ENCODE peak calls at places on chromosomes 4 and X, in nine cellular contexts. C is H1; Y is heart left ventricle; P is cardiac muscle cell; V is left lung; Q is CD8-positive, alpha-beta T cell; R is body of pancreas; T is neuronal stem cell; G is A549. F is an unnamed sample.

GRCh38 chr4:15244354-15244753 is 183.5 kb upstream of the C1QTNF7 start:
- DNase-seq in C (no peak), Y (no peak), P (no peak), V (no peak), Q (no peak), R (no peak), T (no peak), G (no peak), F (peak)

GRCh38 chr4:157012296-157012695 is 40.7 kb upstream of the PDGFC start:
- DNase-seq in C (no peak), Y (no peak), P (no peak), V (no peak), Q (no peak), R (no peak), T (no peak), G (no peak), F (no peak)

GRCh38 chr4:157978680-157979361 is 194.0 kb downstream of the GASK1B start:
- DNase-seq in C (peak), Y (peak), P (peak), V (no peak), Q (no peak), R (peak), T (peak), G (peak), F (no peak)

GRCh38 chr4:148962539-148963290 is 520.5 kb upstream of the NR3C2 start:
- DNase-seq in C (no peak), Y (no peak), P (no peak), V (no peak), Q (no peak), R (no peak), T (no peak), G (no peak), F (no peak)

GRCh38 chr4:69718376-69719293 is 41.8 kb downstream of the SULT1B1 start:
- DNase-seq in C (no peak), Y (no peak), P (no peak), V (no peak), Q (no peak), R (no peak), T (no peak), G (no peak), F (no peak)

GRCh38 chr4:147094228-147094627 is 148.6 kb upstream of the TTC29 start:
- DNase-seq in C (no peak), Y (no peak), P (peak), V (no peak), Q (no peak), R (no peak), T (no peak), G (no peak), F (no peak)

GRCh38 chrX:41381685-41382084 is 47.7 kb downstream of the DDX3X start:
- DNase-seq in C (peak), Y (peak), P (no peak), V (no peak), Q (no peak), R (no peak), T (no peak), G (peak), F (peak)

GRCh38 chrX:119999087-119999634 is 55.6 kb upstream of the NKAP start:
- DNase-seq in C (no peak), Y (no peak), P (no peak), V (no peak), Q (no peak), R (no peak), T (no peak), G (no peak), F (no peak)

GRCh38 chr4:180558427-180558826 is 1684.8 kb upstream of the TENM3 start:
- DNase-seq in C (no peak), Y (no peak), P (no peak), V (no peak), Q (no peak), R (no peak), T (no peak), G (no peak), F (no peak)

GRCh38 chr4:173182403-173182802 is 13.8 kb downstream of the GALNT7 start:
- DNase-seq in C (no peak), Y (no peak), P (no peak), V (no peak), Q (no peak), R (peak), T (no peak), G (no peak), F (peak)

GRCh38 chr4:145909331-145909730 is 29.3 kb downstream of the ZNF827 start:
- DNase-seq in C (peak), Y (peak), P (peak), V (no peak), Q (no peak), R (peak), T (peak), G (peak), F (peak)

GRCh38 chr4:145907827-145908226 is 30.8 kb downstream of the ZNF827 start:
- DNase-seq in C (no peak), Y (no peak), P (no peak), V (no peak), Q (no peak), R (no peak), T (no peak), G (no peak), F (no peak)

GRCh38 chr4:145907363-145907762 is 31.3 kb downstream of the ZNF827 start:
- DNase-seq in C (no peak), Y (no peak), P (no peak), V (no peak), Q (no peak), R (no peak), T (no peak), G (no peak), F (no peak)

GRCh38 chr4:145912391-145912790 is 26.2 kb downstream of the ZNF827 start:
- DNase-seq in C (no peak), Y (no peak), P (no peak), V (no peak), Q (no peak), R (no peak), T (no peak), G (no peak), F (no peak)

DNA sequence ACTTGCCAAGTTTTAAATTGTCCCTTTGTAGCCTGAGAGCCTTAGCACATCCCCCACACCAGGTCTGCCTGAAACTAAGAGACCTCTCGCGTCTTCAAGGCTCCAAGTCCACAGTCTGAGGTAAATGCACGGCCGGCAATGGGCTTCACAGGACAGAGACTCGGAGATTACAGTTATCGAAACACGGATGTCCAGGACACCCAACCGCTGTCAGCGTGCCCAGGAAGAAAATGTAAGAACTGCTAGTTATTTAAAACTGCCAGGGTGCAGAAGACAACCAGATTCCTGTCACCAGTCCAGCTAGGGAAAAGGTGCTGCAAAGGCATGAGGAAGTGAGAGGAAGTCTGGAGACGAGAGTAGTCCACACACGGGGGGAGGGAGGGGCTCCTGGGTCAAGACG is 28.9 kb downstream of the ZNF827 start:
- DNase-seq in C (no peak), Y (peak), P (no peak), V (no peak), Q (no peak), R (peak), T (no peak), G (peak), F (peak)
- H3K27ac ChIP-seq in C (no peak), Y (peak), P (peak), V (peak), Q (no peak), R (peak), T (no peak), G (peak), F (peak)

GRCh38 chrX:23667239-23668177 is at the start of gene PRDX4:
- DNase-seq in C (peak), Y (peak), P (peak), V (peak), Q (peak), R (peak), T (peak), G (peak), F (peak)
- H3K27ac ChIP-seq in C (peak), Y (peak), P (peak), V (peak), Q (peak), R (peak), T (no peak), G (peak), F (peak)

GRCh38 chr4:81839347-81840042 is 367.8 kb upstream of the RASGEF1B start:
- DNase-seq in C (no peak), Y (no peak), P (no peak), V (no peak), Q (no peak), R (no peak), T (no peak), G (no peak), F (no peak)
- H3K27ac ChIP-seq in C (no peak), Y (no peak), P (no peak), V (no peak), Q (no peak), R (no peak), T (no peak), G (no peak), F (no peak)

GRCh38 chrX:136179133-136179532 is 31.8 kb downstream of the FHL1 start:
- DNase-seq in C (no peak), Y (no peak), P (no peak), V (no peak), Q (no peak), R (no peak), T (no peak), G (no peak), F (no peak)
- H3K27ac ChIP-seq in C (no peak), Y (peak), P (no peak), V (no peak), Q (no peak), R (no peak), T (no peak), G (no peak), F (no peak)

GRCh38 chrX:34132028-34132427 is at the start of gene FAM47A:
- DNase-seq in C (no peak), Y (no peak), P (no peak), V (no peak), Q (no peak), R (no peak), T (no peak), G (no peak), F (no peak)
- H3K27ac ChIP-seq in C (no peak), Y (no peak), P (no peak), V (no peak), Q (no peak), R (no peak), T (no peak), G (no peak), F (no peak)

GRCh38 chr4:94453534-94453963 is 1.8 kb downstream of the PDLIM5 start:
- DNase-seq in C (no peak), Y (no peak), P (no peak), V (no peak), Q (no peak), R (no peak), T (no peak), G (no peak), F (no peak)
- H3K27ac ChIP-seq in C (no peak), Y (peak), P (peak), V (peak), Q (no peak), R (peak), T (no peak), G (peak), F (peak)

GRCh38 chr4:38078590-38079381 is 118.6 kb downstream of the PTTG2 start:
- DNase-seq in C (no peak), Y (no peak), P (no peak), V (no peak), Q (no peak), R (no peak), T (no peak), G (no peak), F (peak)

GRCh38 chr4:38080061-38080531 is 119.9 kb downstream of the PTTG2 start:
- DNase-seq in C (no peak), Y (no peak), P (no peak), V (no peak), Q (no peak), R (no peak), T (no peak), G (no peak), F (no peak)

GRCh38 chr4:38076153-38076669 is 116.0 kb downstream of the PTTG2 start:
- DNase-seq in C (no peak), Y (no peak), P (no peak), V (no peak), Q (no peak), R (no peak), T (no peak), G (no peak), F (no peak)

GRCh38 chr4:38075370-38076152 is 115.4 kb downstream of the PTTG2 start:
- DNase-seq in C (no peak), Y (no peak), P (no peak), V (no peak), Q (no peak), R (no peak), T (no peak), G (no peak), F (peak)

DNA sequence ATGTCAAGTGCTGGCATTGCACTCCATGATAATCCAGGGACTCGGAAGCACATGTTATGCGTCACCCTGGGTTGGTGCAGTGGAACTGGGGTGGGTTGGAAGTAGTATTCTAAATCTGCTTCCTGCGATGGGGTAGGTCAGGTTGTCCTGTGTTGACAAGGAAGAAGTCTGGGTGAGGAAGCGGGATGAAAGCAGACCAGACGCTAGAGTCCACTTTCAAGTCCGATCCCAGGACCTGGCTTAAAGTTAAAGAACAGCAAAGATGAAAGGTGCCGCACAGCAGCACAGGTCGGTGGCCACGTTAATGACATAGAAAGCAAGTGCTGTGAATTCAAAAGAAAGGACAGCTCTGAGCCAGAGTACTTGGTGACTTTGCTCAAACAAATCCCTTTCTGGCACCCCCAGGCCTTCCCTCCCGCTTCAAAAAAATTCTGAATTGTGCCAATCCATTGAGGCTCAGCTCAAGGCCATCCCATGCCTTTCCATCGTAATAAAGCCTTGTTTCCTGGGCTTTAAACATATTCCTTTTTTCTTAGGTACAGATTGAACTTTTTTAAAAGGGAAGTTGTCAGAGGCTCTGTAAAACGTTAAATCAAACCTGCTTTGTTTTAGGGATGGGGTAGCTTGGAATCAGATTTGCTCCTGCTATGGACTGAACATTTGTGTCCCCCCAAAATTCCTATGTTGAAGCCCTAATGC is 117.7 kb downstream of the PTTG2 start:
- DNase-seq in C (no peak), Y (no peak), P (no peak), V (no peak), Q (no peak), R (no peak), T (no peak), G (no peak), F (no peak)
- H3K27ac ChIP-seq in C (no peak), Y (peak), P (no peak), V (peak), Q (no peak), R (peak), T (no peak), G (peak), F (peak)

GRCh38 chr4:8224596-8225289 is 25.7 kb downstream of the SH3TC1 start:
- DNase-seq in C (no peak), Y (no peak), P (no peak), V (peak), Q (no peak), R (no peak), T (no peak), G (no peak), F (no peak)
- H3K27ac ChIP-seq in C (no peak), Y (no peak), P (no peak), V (no peak), Q (no peak), R (no peak), T (no peak), G (no peak), F (no peak)

GRCh38 chr4:27398911-27399310 is 538.3 kb downstream of the STIM2 start:
- DNase-seq in C (no peak), Y (no peak), P (no peak), V (no peak), Q (no peak), R (no peak), T (no peak), G (no peak), F (no peak)

GRCh38 chr4:27397886-27398285 is 537.2 kb downstream of the STIM2 start:
- DNase-seq in C (no peak), Y (no peak), P (no peak), V (no peak), Q (no peak), R (no peak), T (no peak), G (no peak), F (no peak)
- H3K27ac ChIP-seq in C (no peak), Y (no peak), P (no peak), V (no peak), Q (no peak), R (no peak), T (no peak), G (no peak), F (no peak)